ENCODE peak calls at places on chromosome 19, in seven cellular contexts. F, K, A, P, E, D and N are unnamed samples.
A peak's percentile ranks its signal among the peaks of the same experiment; 100 is the strongest.

GRCh38 chr19:28706693-28707092 is 506.3 kb downstream of the UQCRFS1 start:
- DNase-seq in F (no peak), K (no peak), A (no peak), P (no peak), E (no peak), D (no peak), N (no peak)

GRCh38 chr19:17128403-17128802 is 52.8 kb downstream of the MYO9B start:
- DNase-seq in F (no peak), K (no peak), A (no peak), P (no peak), E (no peak), D (no peak), N (no peak)

GRCh38 chr19:50556236-50557008 is 11.8 kb downstream of the LRRC4B start:
- DNase-seq in F (peak; percentile 67), K (peak; percentile 49), A (peak; percentile 96), P (peak; percentile 15), E (peak; percentile 70), D (peak; percentile 33), N (peak; percentile 93)

GRCh38 chr19:38736036-38736412 is 8.2 kb downstream of the CAPN12 start:
- DNase-seq in F (no peak), K (no peak), A (peak; percentile 77), P (no peak), E (no peak), D (no peak), N (peak; percentile 71)

GRCh38 chr19:10593820-10594637 is 6.9 kb upstream of the AP1M2 start:
- DNase-seq in F (no peak), K (no peak), A (no peak), P (peak; percentile 72), E (no peak), D (no peak), N (peak; percentile 8)

GRCh38 chr19:56692496-56692895 is 20.9 kb upstream of the ZNF835 start:
- DNase-seq in F (no peak), K (no peak), A (no peak), P (no peak), E (no peak), D (no peak), N (no peak)

GRCh38 chr19:34145741-34146202 is 26.5 kb upstream of the LSM14A start:
- DNase-seq in F (peak; percentile 65), K (peak; percentile 33), A (peak; percentile 74), P (no peak), E (no peak), D (peak; percentile 46), N (peak; percentile 73)

GRCh38 chr19:31385744-31386143 is 36.5 kb upstream of the TSHZ3 start:
- DNase-seq in F (no peak), K (no peak), A (no peak), P (no peak), E (no peak), D (no peak), N (no peak)

GRCh38 chr19:10888421-10888866 is 17.1 kb downstream of the CARM1 start:
- DNase-seq in F (no peak), K (no peak), A (peak; percentile 72), P (no peak), E (peak; percentile 53), D (no peak), N (no peak)

GRCh38 chr19:3832001-3832400 is 36.8 kb downstream of the ZFR2 start:
- DNase-seq in F (no peak), K (no peak), A (no peak), P (no peak), E (no peak), D (no peak), N (no peak)

GRCh38 chr19:56217039-56217949 is 15.2 kb downstream of the ZSCAN5C start:
- DNase-seq in F (peak; percentile 29), K (no peak), A (peak; percentile 39), P (no peak), E (peak; percentile 27), D (no peak), N (no peak)

GRCh38 chr19:39193785-39194184 is 3.0 kb upstream of the NCCRP1 start:
- DNase-seq in F (no peak), K (no peak), A (no peak), P (no peak), E (no peak), D (peak; percentile 19), N (no peak)

GRCh38 chr19:31818740-31819228 is 469.5 kb upstream of the TSHZ3 start:
- DNase-seq in F (no peak), K (no peak), A (no peak), P (no peak), E (no peak), D (no peak), N (no peak)

GRCh38 chr19:43623889-43624670 is 4.7 kb upstream of the ZNF428 start:
- DNase-seq in F (no peak), K (peak; percentile 29), A (peak; percentile 75), P (no peak), E (no peak), D (no peak), N (peak; percentile 93)

GRCh38 chr19:48913114-48913513 is 13.0 kb downstream of the NUCB1 start:
- DNase-seq in F (no peak), K (no peak), A (no peak), P (no peak), E (no peak), D (no peak), N (peak; percentile 59)

GRCh38 chr19:40267601-40267997 is 17.5 kb downstream of the AKT2 start:
- DNase-seq in F (no peak), K (no peak), A (no peak), P (no peak), E (no peak), D (no peak), N (no peak)

GRCh38 chr19:29943615-29944014 is 1.6 kb downstream of the URI1 start:
- DNase-seq in F (no peak), K (no peak), A (no peak), P (no peak), E (no peak), D (no peak), N (no peak)

GRCh38 chr19:2478324-2478755 is 2.4 kb downstream of the GADD45B start:
- DNase-seq in F (peak; percentile 60), K (no peak), A (peak; percentile 63), P (no peak), E (no peak), D (no peak), N (no peak)

GRCh38 chr19:21202865-21203494 is 61.1 kb downstream of the ZNF431 start:
- DNase-seq in F (peak; percentile 15), K (peak; percentile 32), A (peak; percentile 49), P (peak; percentile 3), E (peak; percentile 61), D (no peak), N (peak; percentile 55)

GRCh38 chr19:10368101-10368803 is 12.1 kb downstream of the TYK2 start:
- DNase-seq in F (no peak), K (no peak), A (peak; percentile 44), P (no peak), E (no peak), D (no peak), N (no peak)

GRCh38 chr19:55116232-55117062 is 990 bp downstream of the PPP1R12C start:
- DNase-seq in F (peak; percentile 31), K (no peak), A (peak; percentile 86), P (no peak), E (no peak), D (peak; percentile 9), N (peak; percentile 49)

GRCh38 chr19:4580961-4581380 is 21.5 kb upstream of the SEMA6B start:
- DNase-seq in F (no peak), K (no peak), A (no peak), P (no peak), E (no peak), D (no peak), N (no peak)

GRCh38 chr19:46446021-46446420 is 17.3 kb upstream of the PNMA8C start:
- DNase-seq in F (no peak), K (no peak), A (no peak), P (no peak), E (no peak), D (no peak), N (no peak)
- H2AFZ ChIP-seq in F (no peak overlapping the region), K (no peak overlapping the region), A (no peak overlapping the region), P (no peak overlapping the region), E (no peak overlapping the region), D (no peak overlapping the region), N (no peak overlapping the region)

DNA sequence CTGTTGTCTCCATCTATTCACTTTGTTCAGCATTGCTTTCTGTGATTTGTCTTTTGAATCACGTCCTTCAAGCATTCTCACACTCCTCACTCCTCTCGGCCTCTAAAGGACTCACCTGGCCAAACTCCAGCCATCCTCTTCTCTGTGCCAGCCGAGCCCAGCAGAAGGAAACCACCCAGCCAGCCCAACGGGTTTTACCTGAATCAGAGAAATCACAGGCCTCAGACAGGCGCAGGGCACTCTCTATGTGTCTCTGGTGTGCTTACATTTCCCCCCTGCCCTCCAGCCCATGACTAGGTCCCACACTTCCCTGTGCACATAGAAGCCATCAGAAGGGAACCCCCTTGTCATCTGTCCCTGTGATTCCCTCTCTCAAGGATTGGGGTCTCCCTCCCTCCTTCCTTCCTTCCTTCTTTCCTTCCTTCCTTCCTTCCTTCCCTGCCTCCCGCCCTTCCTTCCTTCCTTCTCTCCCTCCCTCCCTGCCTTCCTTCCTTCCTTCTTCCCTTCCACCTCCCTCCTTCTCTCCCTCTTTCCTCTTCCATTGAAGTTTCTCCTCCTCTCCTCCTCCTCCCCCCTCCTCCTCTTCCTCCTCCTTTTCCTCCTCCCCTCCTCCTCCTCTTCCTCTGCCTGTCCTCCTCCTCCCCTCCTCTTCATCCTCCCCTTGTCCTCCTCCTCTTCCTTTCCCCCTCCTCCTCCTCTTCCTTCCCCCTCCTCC is 8.8 kb upstream of the ZNF541 start:
- DNase-seq in F (no peak), K (no peak), A (no peak), P (no peak), E (no peak), D (no peak), N (no peak)
- TF ChIP-seq MAX in F (no peak), K (no peak), A (no peak), P (no peak), E (no peak), D (no peak), N (no peak)

GRCh38 chr19:8609210-8610040 is 1.1 kb downstream of the ADAMTS10 start:
- DNase-seq in F (peak; percentile 53), K (peak; percentile 15), A (peak; percentile 92), P (no peak), E (peak; percentile 36), D (peak; percentile 32), N (peak; percentile 31)
- H2AFZ ChIP-seq in F (peak overlapping the region; percentile 59), K (peak overlapping the region; percentile 28), A (peak overlapping the region; percentile 78), P (no peak overlapping the region), E (no peak overlapping the region), D (no peak overlapping the region), N (peak overlapping the region; percentile 70)

GRCh38 chr19:46384396-46384795 is 29.0 kb downstream of the CCDC8 start:
- DNase-seq in F (no peak), K (no peak), A (no peak), P (no peak), E (no peak), D (no peak), N (no peak)
- TF ChIP-seq MAX in F (no peak), K (no peak), A (no peak), P (no peak), E (no peak), D (no peak), N (no peak)